ENCODE peak calls at places on chromosomes 16 and 17, in four cellular contexts. O is brain microvascular endothelial cell, V is tibial artery, H is AG09309. D is an unnamed sample.

GRCh38 chr17:73888875-73889274 is 244.6 kb upstream of the SDK2 start:
- DNase-seq in O (no peak), H (no peak), V (no peak), D (no peak)

GRCh38 chr17:69608808-69609494 is 194.5 kb downstream of the MAP2K6 start:
- DNase-seq in O (peak; percentile 79), V (peak; percentile 63), H (peak; percentile 93), D (peak; percentile 97)

GRCh38 chr17:1787301-1787902 is 25.5 kb downstream of the SERPINF1 start:
- DNase-seq in V (peak; percentile 91), H (peak; percentile 85), O (peak; percentile 95), D (peak; percentile 93)

GRCh38 chr16:66159987-66160386 is 206.5 kb upstream of the CDH5 start:
- DNase-seq in O (no peak), H (no peak), V (peak; percentile 31), D (no peak)

GRCh38 chr16:50842013-50842505 is 100.2 kb downstream of the CYLD start:
- DNase-seq in H (no peak), V (no peak), O (no peak), D (no peak)

GRCh38 chr16:70796301-70796700 is 4.7 kb downstream of the VAC14 start:
- DNase-seq in O (no peak), H (no peak), V (no peak), D (no peak)

GRCh38 chr16:66272461-66272860 is 94.0 kb upstream of the CDH5 start:
- DNase-seq in H (no peak), V (no peak), O (no peak), D (no peak)

GRCh38 chr17:1186214-1186820 is 6.5 kb upstream of the ABR start:
- DNase-seq in O (peak; percentile 66), H (no peak), V (peak; percentile 85), D (peak; percentile 42)

GRCh38 chr16:27769561-27770222 is 219.7 kb downstream of the KATNIP start:
- DNase-seq in V (no peak), H (peak; percentile 17), O (peak; percentile 59), D (peak; percentile 55)

GRCh38 chr17:75159196-75160031 is 5.1 kb upstream of the JPT1 start:
- DNase-seq in O (peak; percentile 78), H (no peak), V (peak; percentile 16), D (peak; percentile 42)

GRCh38 chr17:7586673-7587419 is 3.0 kb downstream of the SOX15 start:
- DNase-seq in O (no peak), H (no peak), V (no peak), D (no peak)

GRCh38 chr16:48817032-48817431 is 207.1 kb upstream of the N4BP1 start:
- DNase-seq in H (no peak), O (no peak), V (no peak), D (no peak)

DNA sequence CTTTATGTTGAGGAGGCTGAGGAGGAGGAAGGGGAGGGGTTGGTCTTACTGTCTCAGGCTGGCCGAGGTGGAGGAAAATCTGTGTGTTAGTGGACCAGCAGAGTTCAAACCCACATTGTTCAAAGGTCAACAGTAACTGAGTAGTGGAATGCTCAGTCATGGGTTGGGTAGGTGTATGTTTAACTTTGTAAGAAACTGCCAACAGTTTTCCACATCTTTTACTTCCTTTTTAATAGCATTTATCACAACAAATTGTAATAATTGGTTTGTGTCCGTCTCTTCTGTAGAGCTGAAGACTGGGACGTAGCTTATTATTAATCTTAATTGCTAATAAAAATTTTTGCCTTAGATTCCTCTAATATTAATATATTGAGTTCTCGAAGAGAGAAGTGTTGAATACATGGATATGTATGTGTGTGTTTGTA is 5.3 kb downstream of the ATP6V0A1 start:
- DNase-seq in V (no peak), O (no peak), H (no peak), D (no peak)
- TF ChIP-seq CTCF in V (no peak), O (no peak), H (no peak), D (no peak)

DNA sequence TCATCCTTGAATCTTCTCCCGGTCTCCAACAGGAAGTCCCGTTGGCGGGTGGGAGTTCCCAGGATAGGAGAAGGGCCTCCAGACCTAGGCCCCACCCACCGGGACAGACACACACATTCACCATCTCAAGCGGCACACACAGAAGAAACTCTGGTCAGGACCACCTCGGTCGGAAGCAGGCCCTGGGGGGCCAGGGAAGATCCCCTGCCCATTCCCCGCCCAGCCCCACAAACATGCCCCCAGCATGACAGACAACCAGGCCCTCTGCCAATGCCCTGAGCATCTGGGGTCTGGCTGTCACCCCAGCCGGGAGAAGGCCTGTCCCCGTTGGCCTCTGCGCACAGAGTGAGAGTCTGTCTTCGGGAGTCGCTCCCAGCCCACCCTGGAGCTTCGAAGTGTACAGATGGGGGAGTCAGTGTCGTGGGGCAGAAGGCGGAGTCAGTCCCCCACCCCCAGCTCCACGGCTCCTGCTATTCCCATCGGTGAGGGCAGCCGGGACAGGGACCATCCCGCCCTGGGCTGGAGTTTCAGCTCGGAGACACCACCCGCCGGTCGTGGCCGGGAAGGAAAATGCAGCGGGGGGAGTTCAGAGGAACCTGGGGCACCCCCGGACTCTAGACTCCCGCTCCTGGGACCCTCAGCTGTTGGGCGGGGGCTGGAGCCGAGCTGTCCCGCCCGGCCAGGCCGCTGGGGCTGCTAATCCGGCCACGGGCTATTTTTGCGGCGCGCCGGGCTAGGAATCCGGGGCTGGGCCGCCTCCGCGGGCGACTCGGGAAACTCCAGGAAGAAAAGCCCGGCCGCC is 690 bp downstream of the RHBDF1 start:
- DNase-seq in H (no peak), O (peak; percentile 54), V (peak; percentile 93), D (peak; percentile 70)
- TF ChIP-seq CTCF in H (peak; percentile 11), O (no peak), V (no peak), D (peak; percentile 18)

GRCh38 chr16:6132121-6132520 is 1034.5 kb upstream of the EEF2KMT start:
- DNase-seq in O (no peak), V (no peak), H (no peak), D (no peak)
- TF ChIP-seq CTCF in O (no peak), V (no peak), H (no peak), D (no peak)

GRCh38 chr16:69105501-69106361 is at the start of gene HAS3:
- DNase-seq in O (peak; percentile 44), H (peak; percentile 24), V (no peak), D (peak; percentile 28)
- TF ChIP-seq CTCF in O (peak; percentile 59), H (peak; percentile 45), V (no peak), D (peak; percentile 44)

DNA sequence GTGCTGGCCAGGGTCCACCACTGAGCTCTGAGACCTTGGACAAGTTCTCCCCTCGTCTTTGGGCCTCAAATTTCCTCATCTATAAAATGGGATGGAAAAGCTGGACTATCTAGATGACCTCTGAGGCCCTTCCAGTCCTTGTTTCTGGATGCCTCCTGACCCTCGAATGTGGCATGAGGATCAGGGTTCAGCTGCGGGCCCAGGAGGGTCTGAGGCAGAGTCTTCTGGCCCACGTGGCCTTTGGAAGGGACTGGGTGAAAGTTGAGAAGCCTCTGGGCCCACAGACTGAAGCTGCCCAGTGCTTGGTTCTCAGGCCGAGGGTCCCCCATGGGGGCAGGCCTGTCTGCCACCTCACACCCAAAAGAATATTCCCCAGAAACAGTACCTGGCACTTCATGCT is 16.9 kb upstream of the MRPS23 start:
- DNase-seq in V (no peak), H (no peak), O (no peak), D (no peak)
- TF ChIP-seq CTCF in V (no peak), H (no peak), O (no peak), D (no peak)

GRCh38 chr16:10182186-10182683 is at the start of gene GRIN2A:
- DNase-seq in V (no peak), H (no peak), O (no peak), D (no peak)

GRCh38 chr16:10180771-10181163 is 1.5 kb downstream of the GRIN2A start:
- DNase-seq in V (no peak), O (no peak), H (no peak), D (no peak)

GRCh38 chr16:10183606-10183959 is 1.4 kb upstream of the GRIN2A start:
- DNase-seq in O (no peak), H (no peak), V (no peak), D (no peak)

GRCh38 chr16:10180042-10180770 is 2.0 kb downstream of the GRIN2A start:
- DNase-seq in V (no peak), H (no peak), O (no peak), D (no peak)

DNA sequence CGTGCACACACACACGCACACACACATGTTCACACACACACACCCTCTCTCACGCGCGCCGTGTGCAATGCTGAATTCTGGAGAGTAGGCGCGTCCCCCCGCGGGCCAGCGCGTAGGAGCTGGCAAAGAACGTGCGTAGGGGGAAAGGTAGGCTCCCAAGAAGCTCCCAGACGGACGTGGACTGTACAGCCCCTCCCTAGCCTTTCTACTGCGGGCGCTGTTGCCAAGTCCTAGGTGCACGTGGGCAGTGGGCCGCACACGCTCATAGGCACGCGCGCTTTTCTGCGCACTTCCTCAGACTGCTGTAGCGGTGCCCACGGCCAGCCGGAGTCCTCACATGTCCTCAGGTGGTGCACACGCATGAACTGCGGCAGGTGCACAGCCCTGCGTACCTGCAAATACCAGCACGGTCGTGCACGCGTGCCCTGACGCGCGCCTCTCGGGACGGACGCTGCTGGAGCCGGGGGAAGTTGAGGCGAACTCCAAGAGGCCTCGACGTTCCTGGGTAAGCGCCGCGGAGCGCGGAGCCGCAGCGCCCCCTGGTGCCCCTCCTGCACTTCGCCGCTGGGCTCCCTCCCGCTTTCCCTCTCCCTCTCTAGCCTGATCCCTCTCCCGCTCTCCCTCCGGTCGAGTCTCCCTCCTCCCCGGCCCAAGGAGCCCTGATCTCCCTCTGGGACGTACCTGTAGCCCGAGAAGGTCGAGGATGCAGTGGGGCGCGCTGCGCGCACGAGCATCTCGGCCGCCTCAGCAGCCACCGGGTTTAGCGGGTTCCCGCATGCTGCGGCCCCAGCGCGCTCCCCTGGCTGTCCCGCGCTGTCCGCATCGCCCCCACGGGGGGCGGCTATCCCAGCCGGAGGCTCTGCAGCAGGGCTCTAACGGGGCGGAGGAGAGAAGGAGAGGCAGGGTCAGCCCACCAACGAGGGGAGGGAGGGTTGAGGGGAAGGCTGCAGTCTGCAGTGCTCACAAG is 749 bp downstream of the GRIN2A start:
- DNase-seq in H (no peak), V (peak; percentile 74), O (peak; percentile 33), D (peak; percentile 25)
- TF ChIP-seq CTCF in H (peak; percentile 84), V (peak; percentile 95), O (peak; percentile 77), D (peak; percentile 98)

GRCh38 chr17:51430581-51430980 is 170.2 kb downstream of the UTP18 start:
- DNase-seq in H (no peak), O (no peak), V (no peak), D (no peak)

GRCh38 chr17:51439395-51440229 is 179.3 kb downstream of the UTP18 start:
- DNase-seq in O (peak; percentile 14), H (no peak), V (no peak), D (no peak)

GRCh38 chr17:51434434-51435170 is 174.3 kb downstream of the UTP18 start:
- DNase-seq in O (no peak), H (no peak), V (no peak), D (no peak)

GRCh38 chr17:51435171-51435552 is 174.8 kb downstream of the UTP18 start:
- DNase-seq in O (no peak), H (no peak), V (no peak), D (no peak)

DNA sequence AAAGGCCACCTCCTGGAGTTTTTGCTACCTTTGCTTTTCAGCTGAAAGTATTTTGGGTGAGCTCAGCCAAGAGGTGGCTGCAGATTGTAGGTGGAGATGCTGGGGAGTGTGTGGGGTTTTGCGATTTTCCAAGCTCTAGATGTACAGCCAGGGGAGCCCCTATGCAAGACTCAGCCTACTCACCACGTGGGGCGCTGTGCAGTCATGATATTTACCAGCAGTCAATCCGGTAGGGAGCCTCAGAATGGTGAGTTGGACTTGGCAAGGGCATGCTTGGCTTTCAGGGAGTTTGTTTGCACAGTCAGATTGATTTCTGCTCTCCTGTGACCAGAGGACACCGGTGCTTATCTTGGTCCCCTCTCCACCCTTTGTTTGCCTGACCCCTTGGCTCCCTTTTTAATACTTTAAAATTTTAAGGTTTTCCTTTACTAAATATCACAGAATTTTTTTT is 175.3 kb downstream of the UTP18 start:
- DNase-seq in V (no peak), O (peak; percentile 3), H (no peak), D (no peak)
- TF ChIP-seq CTCF in V (no peak), O (peak; percentile 45), H (peak; percentile 15), D (peak; percentile 36)

GRCh38 chr17:77568540-77568939 is 390.0 kb upstream of the TNRC6C start:
- DNase-seq in H (no peak), O (no peak), V (no peak), D (no peak)
- TF ChIP-seq CTCF in H (no peak), O (no peak), V (no peak), D (no peak)